ENCODE peak calls at places on chromosomes 7 and 10, in eight cellular contexts. P is adrenal gland, S is hepatocyte, B is lung, M is mammary epithelial cell, N is gastrocnemius medialis, A is endodermal cell, E is breast epithelium. W is an unnamed sample.

GRCh38 chr7:110759069-110759468 is 331.9 kb upstream of the LRRN3 start:
- DNase-seq in P (no peak), S (no peak), B (no peak), M (peak), N (no peak), A (no peak), E (no peak), W (no peak)

GRCh38 chr7:74018261-74018660 is 9.7 kb upstream of the ELN start:
- DNase-seq in P (no peak), S (no peak), B (no peak), M (no peak), N (no peak), A (no peak), E (no peak), W (no peak)

GRCh38 chr10:31479752-31480151 is 160.7 kb downstream of the ZEB1 start:
- DNase-seq in P (no peak), S (no peak), B (no peak), M (no peak), N (no peak), A (no peak), E (no peak), W (no peak)

GRCh38 chr7:131959106-131959812 is 402.8 kb upstream of the PODXL start:
- DNase-seq in P (no peak), S (no peak), B (no peak), M (no peak), N (no peak), A (peak), E (no peak), W (no peak)

GRCh38 chr7:22110227-22110839 is 164.6 kb upstream of the CDCA7L start:
- DNase-seq in P (peak), S (peak), B (peak), M (peak), N (peak), A (peak), E (no peak), W (peak)

GRCh38 chr7:66043681-66044497 is 31.7 kb upstream of the ASL start:
- DNase-seq in P (peak), S (peak), B (peak), M (no peak), N (peak), A (peak), E (peak), W (no peak)

GRCh38 chr7:1663243-1663642 is 6.8 kb upstream of the ELFN1 start:
- DNase-seq in P (peak), S (no peak), B (no peak), M (no peak), N (no peak), A (peak), E (peak), W (no peak)

GRCh38 chr7:5296627-5297226 is 14.0 kb downstream of the SLC29A4 start:
- DNase-seq in P (no peak), S (peak), B (no peak), M (no peak), N (no peak), A (peak), E (no peak), W (no peak)

DNA sequence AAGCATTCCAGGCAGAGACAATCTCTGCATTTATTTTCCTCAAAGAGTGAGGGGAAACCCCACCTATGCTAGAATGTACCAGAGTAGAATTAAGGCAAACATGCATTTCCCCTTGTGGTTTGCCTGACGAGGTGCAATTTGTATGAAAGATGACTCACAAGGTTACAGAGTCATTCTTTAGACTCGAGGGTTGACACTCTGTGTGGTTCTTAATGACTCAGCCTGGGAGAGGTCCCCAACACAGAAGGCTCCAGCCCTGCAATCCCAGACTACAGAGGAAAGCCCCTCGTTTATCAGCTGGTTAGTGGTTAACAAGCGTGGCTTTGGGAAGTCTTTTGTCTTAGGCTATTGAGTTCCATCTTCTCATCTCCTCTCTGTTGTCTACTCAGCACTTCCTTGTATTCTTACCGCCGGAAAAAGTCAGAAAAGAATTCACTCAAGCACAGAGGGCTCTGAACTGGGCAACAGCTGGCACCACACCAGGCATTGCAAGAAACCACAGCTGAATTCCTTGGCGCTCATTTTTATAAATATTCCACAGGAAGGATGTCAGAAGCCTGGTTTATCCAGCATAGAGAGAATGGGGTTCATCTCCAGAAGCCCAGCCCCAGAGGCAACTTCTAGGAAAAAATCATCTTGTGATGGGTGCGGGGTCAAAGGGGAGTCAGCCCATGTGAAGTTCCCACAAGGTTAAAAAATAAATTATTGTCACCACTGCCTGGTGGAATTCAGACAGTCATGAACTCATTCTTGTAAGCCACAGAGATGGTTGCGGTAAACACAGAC is 24.4 kb upstream of the SVIL start:
- DNase-seq in P (peak), S (peak), B (peak), M (peak), N (no peak), A (no peak), E (no peak), W (peak)
- TF ChIP-seq CTCF in P (peak), S (peak), B (peak), M (peak), N (peak), A (peak), E (peak), W (peak)

GRCh38 chr10:122331615-122332446 is 42.7 kb upstream of the PLEKHA1 start:
- DNase-seq in P (no peak), S (no peak), B (no peak), M (no peak), N (no peak), A (no peak), E (no peak), W (peak)
- H3K4me3 ChIP-seq in P (no peak), S (no peak), B (no peak), M (no peak), N (no peak), A (no peak), E (no peak), W (no peak)

GRCh38 chr7:134612197-134612596 is 34.5 kb upstream of the BPGM start:
- DNase-seq in P (no peak), S (no peak), B (no peak), M (no peak), N (no peak), A (no peak), E (no peak), W (no peak)
- TF ChIP-seq CTCF in P (no peak), S (no peak), B (no peak), M (no peak), N (no peak), A (no peak), E (no peak), W (no peak)

DNA sequence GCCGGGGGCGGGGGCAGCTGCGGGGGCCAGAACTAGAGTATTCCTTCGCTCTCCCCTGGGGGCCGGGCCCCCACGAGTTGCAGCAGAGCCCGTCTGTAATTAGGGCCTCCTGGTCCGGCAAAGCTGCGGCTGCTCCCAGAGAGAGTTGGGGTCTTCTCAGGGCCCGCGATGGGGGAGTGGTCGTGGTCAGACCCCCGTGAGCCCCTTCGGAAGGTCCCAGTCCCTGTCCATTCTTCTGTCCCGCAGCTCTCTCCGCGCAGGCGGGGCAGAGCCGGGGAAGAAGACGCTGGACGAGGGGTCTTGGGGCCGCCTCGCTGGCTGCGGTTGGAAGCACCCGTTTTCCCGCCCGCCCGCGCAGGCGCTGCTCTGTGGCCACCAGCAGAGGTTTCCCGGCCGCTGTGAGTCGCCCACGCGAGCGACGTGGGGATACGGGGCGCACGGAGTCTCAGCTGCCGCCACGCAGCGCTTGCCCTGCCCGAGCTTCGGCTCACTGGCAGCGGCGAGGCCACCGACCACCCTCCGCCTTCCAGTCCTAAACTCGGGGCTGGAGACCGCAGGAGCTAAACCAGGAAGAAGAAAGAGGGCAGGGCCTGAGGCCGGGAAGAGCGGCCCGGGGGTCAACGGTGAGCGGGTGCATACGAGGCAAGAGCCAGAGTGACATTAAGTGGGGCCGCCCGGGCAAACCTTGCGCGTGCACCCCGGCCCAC is 7.3 kb upstream of the EMX2 start:
- DNase-seq in P (no peak), S (peak), B (no peak), M (no peak), N (no peak), A (peak), E (no peak), W (no peak)
- H3K4me3 ChIP-seq in P (no peak), S (peak), B (no peak), M (peak), N (peak), A (peak), E (peak), W (peak)

DNA sequence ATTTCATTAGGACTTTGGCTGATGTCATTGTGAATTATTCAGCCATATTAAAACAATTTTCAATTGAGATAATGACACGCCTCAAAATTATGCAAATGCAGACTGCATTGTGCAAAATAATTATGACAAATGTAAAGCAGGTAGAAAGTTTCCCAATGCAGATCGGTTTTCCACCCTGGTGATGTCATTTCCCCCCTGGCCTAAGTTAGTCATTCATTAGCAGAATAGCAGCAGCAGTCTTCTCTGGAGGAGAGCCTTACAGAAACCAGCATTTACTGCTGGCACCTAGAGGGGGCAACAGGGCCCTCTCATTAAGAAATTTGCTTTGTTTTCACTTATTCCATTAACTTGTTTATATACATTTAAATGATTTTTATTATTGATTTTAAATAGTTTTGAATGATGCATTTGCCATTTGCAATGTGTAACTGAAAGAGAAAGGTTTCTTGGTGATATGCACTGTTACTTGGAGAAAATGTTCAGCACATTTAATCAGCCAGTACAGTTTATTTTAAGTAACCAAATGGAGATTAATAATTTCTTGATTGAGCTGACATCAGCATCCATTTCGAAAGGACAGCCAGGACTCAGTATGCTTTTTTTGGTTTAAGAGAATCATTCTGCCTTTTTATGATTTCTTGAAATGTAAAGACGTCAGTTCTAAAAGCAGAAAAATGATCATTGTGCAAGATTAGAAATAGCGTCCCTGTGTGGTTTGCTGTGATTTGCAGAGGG is 3.4 kb downstream of the ARID5B start:
- DNase-seq in P (peak), S (peak), B (no peak), M (peak), N (no peak), A (peak), E (no peak), W (peak)
- TF ChIP-seq CTCF in P (no peak), S (peak), B (peak), M (peak), N (no peak), A (peak), E (no peak), W (peak)

DNA sequence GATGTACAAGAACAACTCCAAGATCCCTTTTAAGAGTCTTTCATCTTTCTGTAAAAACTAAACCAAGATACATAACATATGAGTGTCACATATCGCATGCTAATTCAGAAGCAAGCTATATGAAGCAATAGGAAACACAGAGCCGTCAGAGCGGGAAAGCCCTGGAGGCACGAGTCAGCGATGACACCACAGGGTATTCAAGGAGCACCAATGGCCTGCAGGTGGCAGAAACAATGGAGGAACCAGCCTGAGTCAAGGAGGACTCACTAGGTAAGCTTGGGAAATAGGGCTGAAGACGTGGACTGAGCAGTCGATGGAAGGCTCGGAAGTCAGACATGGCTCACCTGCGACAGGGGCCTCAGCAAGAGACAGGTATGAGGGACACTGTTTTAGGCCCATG is 214.4 kb downstream of the FAM107B start:
- DNase-seq in P (no peak), S (no peak), B (no peak), M (peak), N (no peak), A (peak), E (no peak), W (no peak)
- H3K4me3 ChIP-seq in P (no peak), S (no peak), B (no peak), M (no peak), N (no peak), A (no peak), E (no peak), W (no peak)

DNA sequence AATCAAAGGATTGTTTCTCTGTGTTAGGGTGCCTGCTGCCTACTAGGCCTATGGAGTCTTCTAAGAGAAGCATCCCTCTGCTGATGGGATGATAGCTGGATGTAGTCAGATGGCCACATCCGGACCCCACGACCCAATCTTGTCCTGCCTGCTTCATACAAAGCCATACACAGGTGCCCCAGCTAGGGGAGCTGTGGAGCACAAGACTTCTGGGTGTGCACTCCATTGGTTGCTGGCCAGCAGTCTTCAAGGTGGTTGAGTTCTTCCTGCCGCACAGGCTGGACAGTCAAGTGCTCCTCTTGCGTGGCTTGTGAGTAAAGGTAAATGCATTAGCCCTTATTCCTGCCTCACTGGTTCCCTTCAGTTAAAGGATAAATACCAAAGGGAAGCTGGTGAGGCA is 120.2 kb downstream of the TEX36 start:
- DNase-seq in P (no peak), S (no peak), B (no peak), M (no peak), N (no peak), A (peak), E (no peak), W (no peak)
- TF ChIP-seq CTCF in P (no peak), S (no peak), B (no peak), M (peak), N (no peak), A (peak), E (no peak), W (peak)

GRCh38 chr7:51316262-51316665 is 345 bp downstream of the COBL start:
- DNase-seq in P (no peak), S (peak), B (peak), M (no peak), N (peak), A (peak), E (peak), W (no peak)

GRCh38 chr7:51314041-51314440 is 2.6 kb downstream of the COBL start:
- DNase-seq in P (no peak), S (no peak), B (no peak), M (no peak), N (no peak), A (peak), E (no peak), W (no peak)

GRCh38 chr7:51314726-51315125 is 1.9 kb downstream of the COBL start:
- DNase-seq in P (no peak), S (no peak), B (no peak), M (no peak), N (peak), A (peak), E (no peak), W (no peak)

GRCh38 chr7:51316666-51317581 is at the start of gene COBL:
- DNase-seq in P (no peak), S (peak), B (peak), M (no peak), N (peak), A (peak), E (no peak), W (no peak)

GRCh38 chr7:51315393-51316261 is 982 bp downstream of the COBL start:
- DNase-seq in P (no peak), S (peak), B (peak), M (peak), N (peak), A (peak), E (peak), W (peak)
- H3K4me3 ChIP-seq in P (no peak), S (peak), B (peak), M (peak), N (peak), A (peak), E (peak), W (peak)

DNA sequence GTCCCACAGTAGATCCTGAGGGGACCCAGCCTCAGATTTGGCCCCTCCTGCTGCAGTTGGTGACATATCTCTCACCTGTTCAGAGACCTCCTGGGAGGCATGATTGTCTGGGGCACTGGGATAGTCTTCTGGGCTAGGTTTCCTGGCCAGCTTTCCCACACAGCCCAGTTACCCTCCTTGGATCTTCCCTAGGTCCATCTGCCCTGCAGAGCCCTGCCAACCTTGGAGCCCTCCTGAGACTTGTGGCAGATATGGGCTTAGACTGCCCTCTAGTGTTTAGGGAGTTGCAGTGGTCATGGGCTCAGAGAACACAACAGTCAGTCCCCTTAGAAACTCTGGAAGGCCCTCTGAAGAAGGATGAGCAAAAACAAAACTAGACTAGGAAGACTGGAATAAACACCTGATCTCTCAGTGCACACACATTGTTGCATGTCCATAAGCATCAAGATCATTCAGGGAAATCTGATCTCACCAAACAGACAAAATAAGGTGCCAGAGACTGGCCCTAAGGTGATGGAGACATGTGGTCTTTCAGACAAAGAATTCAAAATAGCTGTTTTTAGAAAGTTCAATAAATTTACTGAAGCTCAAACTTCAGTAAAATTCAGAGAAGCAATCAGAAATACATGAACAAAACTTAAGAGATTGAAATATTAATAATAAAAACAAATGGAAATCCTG is 324.6 kb downstream of the ATRNL1 start:
- DNase-seq in P (no peak), S (peak), B (no peak), M (peak), N (no peak), A (peak), E (no peak), W (no peak)
- TF ChIP-seq CTCF in P (no peak), S (peak), B (no peak), M (peak), N (no peak), A (peak), E (no peak), W (peak)

W was measured in epithelial cell of proximal tubule.